ENCODE peak calls at places on chromosome 12, in seven cellular contexts. One of them, this sample, is unnamed. For H3K4me1, the result is how much of the 10 kb centered on the place peaks cover.

GRCh38 chr12:117189725-117190209 is 503 bp downstream of the FBXO21 start:
- DNase-seq in H1: peak
- DNase-seq in trophoblast cell: no peak
- DNase-seq in IMR-90: peak
- DNase-seq in mesenchymal stem cell: peak
- DNase-seq in mesendoderm: peak
- DNase-seq in neuronal stem cell: peak
- DNase-seq in this sample: no peak

GRCh38 chr12:106978035-106978800 is 8.7 kb downstream of the MTERF2 start:
- DNase-seq in mesendoderm: no peak
- DNase-seq in trophoblast cell: no peak
- DNase-seq in mesenchymal stem cell: no peak
- DNase-seq in IMR-90: no peak
- DNase-seq in H1: no peak
- DNase-seq in neuronal stem cell: no peak
- DNase-seq in this sample: no peak

GRCh38 chr12:6430124-6430989 is 14.4 kb upstream of the CD27 start:
- DNase-seq in mesenchymal stem cell: peak
- DNase-seq in IMR-90: peak
- DNase-seq in H1: no peak
- DNase-seq in mesendoderm: no peak
- DNase-seq in trophoblast cell: peak
- DNase-seq in neuronal stem cell: no peak
- DNase-seq in this sample: no peak

GRCh38 chr12:96258451-96258933 is 64.3 kb downstream of the ELK3 start:
- DNase-seq in mesenchymal stem cell: peak
- DNase-seq in mesendoderm: peak
- DNase-seq in H1: no peak
- DNase-seq in neuronal stem cell: no peak
- DNase-seq in trophoblast cell: no peak
- DNase-seq in IMR-90: peak
- DNase-seq in this sample: no peak

GRCh38 chr12:1093166-1093751 is 102.2 kb downstream of the ERC1 start:
- DNase-seq in trophoblast cell: peak
- DNase-seq in H1: no peak
- DNase-seq in neuronal stem cell: peak
- DNase-seq in mesenchymal stem cell: peak
- DNase-seq in mesendoderm: peak
- DNase-seq in IMR-90: peak
- DNase-seq in this sample: no peak

GRCh38 chr12:93219947-93220346 is 157.8 kb upstream of the NUDT4 start:
- DNase-seq in mesendoderm: no peak
- DNase-seq in trophoblast cell: no peak
- DNase-seq in H1: no peak
- DNase-seq in neuronal stem cell: no peak
- DNase-seq in IMR-90: no peak
- DNase-seq in mesenchymal stem cell: no peak
- DNase-seq in this sample: no peak

GRCh38 chr12:110940933-110941332 is 20.6 kb upstream of the MYL2 start:
- DNase-seq in mesenchymal stem cell: no peak
- DNase-seq in H1: no peak
- DNase-seq in trophoblast cell: no peak
- DNase-seq in IMR-90: no peak
- DNase-seq in neuronal stem cell: no peak
- DNase-seq in mesendoderm: no peak
- DNase-seq in this sample: peak

GRCh38 chr12:34294671-34295365 is 272.5 kb downstream of the ALG10 start:
- DNase-seq in IMR-90: no peak
- DNase-seq in neuronal stem cell: no peak
- DNase-seq in H1: no peak
- DNase-seq in trophoblast cell: no peak
- DNase-seq in mesendoderm: no peak
- DNase-seq in mesenchymal stem cell: no peak
- DNase-seq in this sample: no peak

GRCh38 chr12:76747245-76747644 is 16.7 kb upstream of the ZDHHC17 start:
- DNase-seq in mesendoderm: no peak
- DNase-seq in neuronal stem cell: no peak
- DNase-seq in IMR-90: no peak
- DNase-seq in H1: no peak
- DNase-seq in mesenchymal stem cell: no peak
- DNase-seq in trophoblast cell: no peak
- DNase-seq in this sample: no peak

GRCh38 chr12:12181516-12181915 is 85.3 kb downstream of the LRP6 start:
- DNase-seq in trophoblast cell: no peak
- DNase-seq in mesenchymal stem cell: no peak
- DNase-seq in H1: no peak
- DNase-seq in IMR-90: peak
- DNase-seq in mesendoderm: no peak
- DNase-seq in neuronal stem cell: no peak
- DNase-seq in this sample: no peak

GRCh38 chr12:9906888-9907287 is 25.3 kb downstream of the CLEC2A start:
- DNase-seq in H1: no peak
- DNase-seq in mesendoderm: no peak
- DNase-seq in mesenchymal stem cell: no peak
- DNase-seq in trophoblast cell: no peak
- DNase-seq in neuronal stem cell: no peak
- DNase-seq in IMR-90: no peak
- DNase-seq in this sample: no peak

GRCh38 chr12:33472299-33472698 is 32.7 kb upstream of the SYT10 start:
- DNase-seq in H1: no peak
- DNase-seq in neuronal stem cell: no peak
- DNase-seq in trophoblast cell: peak
- DNase-seq in mesendoderm: no peak
- DNase-seq in IMR-90: no peak
- DNase-seq in mesenchymal stem cell: no peak
- DNase-seq in this sample: no peak

DNA sequence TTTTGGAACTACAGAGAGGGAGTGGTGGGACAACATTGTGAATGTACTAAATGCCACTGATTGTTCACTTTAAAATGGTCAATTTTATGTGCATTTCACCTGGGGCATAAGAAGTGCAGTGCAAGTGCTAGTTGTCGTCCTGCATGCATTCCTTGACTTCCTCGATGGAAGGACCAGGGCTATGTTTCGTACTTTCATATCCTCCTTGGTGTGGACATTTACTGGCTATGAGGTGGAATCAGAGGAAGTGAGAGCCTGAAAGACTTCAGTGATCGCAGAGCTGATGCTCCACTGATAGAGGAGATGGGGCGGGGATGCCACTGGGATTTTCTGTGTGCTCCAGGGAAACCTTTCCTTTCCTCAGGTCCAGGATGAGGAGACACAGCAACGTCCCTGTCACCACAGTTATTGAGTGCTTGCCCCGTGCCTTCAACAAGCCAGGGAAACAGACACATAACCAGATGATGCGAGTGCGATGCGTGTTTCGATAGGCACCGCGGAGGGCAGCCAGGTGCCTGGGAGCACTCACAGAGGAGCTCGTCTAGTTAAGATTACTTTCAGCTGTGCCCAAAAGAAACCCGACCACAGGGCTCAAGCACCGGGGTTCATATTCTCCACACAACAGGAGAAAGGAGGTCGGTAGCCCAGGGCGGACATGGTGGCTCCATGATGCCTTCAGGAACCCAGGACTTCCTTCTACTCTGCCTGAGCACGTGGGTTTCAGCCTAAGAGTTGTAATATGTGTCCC is 53.9 kb upstream of the DDX11 start:
- DNase-seq in mesendoderm: no peak
- DNase-seq in trophoblast cell: no peak
- DNase-seq in mesenchymal stem cell: no peak
- DNase-seq in neuronal stem cell: no peak
- DNase-seq in IMR-90: no peak
- DNase-seq in H1: no peak
- DNase-seq in this sample: peak
- H3K4me1 ChIP-seq in mesendoderm: under half
- H3K4me1 ChIP-seq in trophoblast cell: under half
- H3K4me1 ChIP-seq in mesenchymal stem cell: under half
- H3K4me1 ChIP-seq in neuronal stem cell: under half
- H3K4me1 ChIP-seq in IMR-90: under half
- H3K4me1 ChIP-seq in H1: under half
- H3K4me1 ChIP-seq in this sample: under half

GRCh38 chr12:62713723-62714122 is 221.2 kb downstream of the PPM1H start:
- DNase-seq in H1: no peak
- DNase-seq in trophoblast cell: no peak
- DNase-seq in mesenchymal stem cell: no peak
- DNase-seq in neuronal stem cell: no peak
- DNase-seq in mesendoderm: no peak
- DNase-seq in IMR-90: no peak
- DNase-seq in this sample: no peak
- H2AK5ac ChIP-seq in H1: no peak
- H2AK5ac ChIP-seq in trophoblast cell: no peak
- H2AK5ac ChIP-seq in mesenchymal stem cell: peak
- H2AK5ac ChIP-seq in neuronal stem cell: peak
- H2AK5ac ChIP-seq in mesendoderm: no peak
- H2AK5ac ChIP-seq in IMR-90: no peak
- H2AK5ac ChIP-seq in this sample: no peak

GRCh38 chr12:108690799-108691153 is 40.5 kb downstream of the CORO1C start:
- DNase-seq in neuronal stem cell: no peak
- DNase-seq in H1: no peak
- DNase-seq in IMR-90: no peak
- DNase-seq in trophoblast cell: no peak
- DNase-seq in mesendoderm: no peak
- DNase-seq in mesenchymal stem cell: no peak
- DNase-seq in this sample: no peak
- H3K4me1 ChIP-seq in neuronal stem cell: under half
- H3K4me1 ChIP-seq in H1: under half
- H3K4me1 ChIP-seq in IMR-90: under half
- H3K4me1 ChIP-seq in trophoblast cell: under half
- H3K4me1 ChIP-seq in mesendoderm: under half
- H3K4me1 ChIP-seq in mesenchymal stem cell: under half
- H3K4me1 ChIP-seq in this sample: under half

GRCh38 chr12:99277566-99277965 is 370.0 kb upstream of the GARIN6 start:
- DNase-seq in mesenchymal stem cell: no peak
- DNase-seq in H1: no peak
- DNase-seq in trophoblast cell: no peak
- DNase-seq in neuronal stem cell: no peak
- DNase-seq in IMR-90: no peak
- DNase-seq in mesendoderm: no peak
- DNase-seq in this sample: no peak
- H2AK5ac ChIP-seq in mesenchymal stem cell: no peak
- H2AK5ac ChIP-seq in H1: no peak
- H2AK5ac ChIP-seq in trophoblast cell: no peak
- H2AK5ac ChIP-seq in neuronal stem cell: no peak
- H2AK5ac ChIP-seq in IMR-90: no peak
- H2AK5ac ChIP-seq in mesendoderm: no peak
- H2AK5ac ChIP-seq in this sample: no peak

GRCh38 chr12:108570743-108571603 is 8.6 kb downstream of the ISCU start:
- DNase-seq in neuronal stem cell: no peak
- DNase-seq in mesendoderm: peak
- DNase-seq in mesenchymal stem cell: peak
- DNase-seq in H1: peak
- DNase-seq in IMR-90: peak
- DNase-seq in trophoblast cell: no peak
- DNase-seq in this sample: no peak

GRCh38 chr12:108567974-108568652 is 5.7 kb downstream of the ISCU start:
- DNase-seq in IMR-90: peak
- DNase-seq in mesenchymal stem cell: peak
- DNase-seq in H1: no peak
- DNase-seq in mesendoderm: no peak
- DNase-seq in neuronal stem cell: no peak
- DNase-seq in trophoblast cell: no peak
- DNase-seq in this sample: no peak

GRCh38 chr12:108566452-108566851 is 4.1 kb downstream of the ISCU start:
- DNase-seq in mesendoderm: no peak
- DNase-seq in mesenchymal stem cell: no peak
- DNase-seq in trophoblast cell: no peak
- DNase-seq in H1: no peak
- DNase-seq in neuronal stem cell: no peak
- DNase-seq in IMR-90: no peak
- DNase-seq in this sample: no peak

GRCh38 chr12:108567388-108567787 is 5.0 kb downstream of the ISCU start:
- DNase-seq in IMR-90: no peak
- DNase-seq in mesenchymal stem cell: peak
- DNase-seq in mesendoderm: no peak
- DNase-seq in neuronal stem cell: no peak
- DNase-seq in H1: no peak
- DNase-seq in trophoblast cell: no peak
- DNase-seq in this sample: no peak

DNA sequence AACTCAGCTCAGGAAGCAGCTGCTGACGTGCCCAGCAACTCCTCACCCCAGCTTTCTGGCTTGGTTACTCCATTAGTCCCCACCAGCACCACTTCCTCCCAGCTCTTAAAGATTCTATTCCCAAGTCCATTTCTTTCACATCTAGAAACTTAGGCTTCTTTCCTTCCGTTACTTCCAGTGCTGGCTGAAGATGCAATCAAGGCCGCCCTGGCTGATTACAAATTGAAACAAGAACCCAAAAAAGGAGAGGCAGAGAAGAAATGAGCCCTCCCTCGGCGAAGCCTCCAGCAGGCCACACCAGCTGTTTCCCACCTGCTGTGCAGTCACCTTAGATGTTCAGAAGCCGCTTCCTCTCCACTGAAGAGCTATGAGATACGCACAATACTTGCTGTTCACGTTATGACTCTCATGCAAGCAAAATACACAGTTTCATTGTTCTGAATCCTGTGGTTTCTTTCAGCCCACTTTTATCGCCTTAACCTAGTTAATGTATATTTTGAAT is 6.3 kb downstream of the ISCU start:
- DNase-seq in IMR-90: no peak
- DNase-seq in trophoblast cell: no peak
- DNase-seq in neuronal stem cell: no peak
- DNase-seq in mesendoderm: no peak
- DNase-seq in H1: peak
- DNase-seq in mesenchymal stem cell: no peak
- DNase-seq in this sample: no peak
- H3K4me1 ChIP-seq in IMR-90: under half
- H3K4me1 ChIP-seq in trophoblast cell: under half
- H3K4me1 ChIP-seq in neuronal stem cell: under half
- H3K4me1 ChIP-seq in mesendoderm: under half
- H3K4me1 ChIP-seq in H1: under half
- H3K4me1 ChIP-seq in mesenchymal stem cell: under half
- H3K4me1 ChIP-seq in this sample: under half

GRCh38 chr12:132148368-132149045 is 4.2 kb downstream of the NOC4L start:
- DNase-seq in mesendoderm: no peak
- DNase-seq in mesenchymal stem cell: no peak
- DNase-seq in H1: no peak
- DNase-seq in trophoblast cell: no peak
- DNase-seq in IMR-90: no peak
- DNase-seq in neuronal stem cell: no peak
- DNase-seq in this sample: no peak
- H2AK5ac ChIP-seq in mesendoderm: no peak
- H2AK5ac ChIP-seq in mesenchymal stem cell: no peak
- H2AK5ac ChIP-seq in H1: no peak
- H2AK5ac ChIP-seq in trophoblast cell: no peak
- H2AK5ac ChIP-seq in IMR-90: no peak
- H2AK5ac ChIP-seq in neuronal stem cell: no peak
- H2AK5ac ChIP-seq in this sample: no peak